ENCODE peak calls at places on chromosome 14, in six cellular contexts. One of them, this sample, is unnamed.

GRCh38 chr14:59677771-59678211 is 101.2 kb upstream of the CCDC175 start:
- DNase-seq in HCT116: no peak
- DNase-seq in PC-9: no peak
- DNase-seq in psoas muscle: no peak
- DNase-seq in colonic mucosa: no peak
- DNase-seq in right atrium auricular region: no peak
- DNase-seq in this sample: peak; percentile 66

GRCh38 chr14:95533391-95533821 is 1.4 kb upstream of the GLRX5 start:
- DNase-seq in HCT116: no peak
- DNase-seq in PC-9: no peak
- DNase-seq in psoas muscle: no peak
- DNase-seq in colonic mucosa: no peak
- DNase-seq in right atrium auricular region: no peak
- DNase-seq in this sample: peak; percentile 12

GRCh38 chr14:59208224-59208814 is 19.9 kb downstream of the DAAM1 start:
- DNase-seq in HCT116: no peak
- DNase-seq in PC-9: no peak
- DNase-seq in psoas muscle: no peak
- DNase-seq in colonic mucosa: no peak
- DNase-seq in right atrium auricular region: no peak
- DNase-seq in this sample: no peak

GRCh38 chr14:100523536-100524025 is 63.6 kb downstream of the BEGAIN start:
- DNase-seq in HCT116: no peak
- DNase-seq in PC-9: no peak
- DNase-seq in psoas muscle: no peak
- DNase-seq in colonic mucosa: peak; percentile 44
- DNase-seq in right atrium auricular region: peak; percentile 49
- DNase-seq in this sample: no peak

GRCh38 chr14:20684662-20685456 is 499 bp downstream of the RNASE4 start:
- DNase-seq in HCT116: peak; percentile 42
- DNase-seq in PC-9: no peak
- DNase-seq in psoas muscle: peak; percentile 15
- DNase-seq in colonic mucosa: peak; percentile 71
- DNase-seq in right atrium auricular region: peak; percentile 75
- DNase-seq in this sample: no peak

GRCh38 chr14:55074662-55075061 is 23.2 kb downstream of the MAPK1IP1L start:
- DNase-seq in HCT116: no peak
- DNase-seq in PC-9: no peak
- DNase-seq in psoas muscle: no peak
- DNase-seq in colonic mucosa: no peak
- DNase-seq in right atrium auricular region: no peak
- DNase-seq in this sample: no peak

GRCh38 chr14:100892496-100893227 is 10.9 kb downstream of the RTL1 start:
- DNase-seq in HCT116: no peak
- DNase-seq in PC-9: no peak
- DNase-seq in psoas muscle: no peak
- DNase-seq in colonic mucosa: no peak
- DNase-seq in right atrium auricular region: no peak
- DNase-seq in this sample: no peak

GRCh38 chr14:51463461-51463860 is 188.2 kb upstream of the FRMD6 start:
- DNase-seq in HCT116: no peak
- DNase-seq in PC-9: no peak
- DNase-seq in psoas muscle: no peak
- DNase-seq in colonic mucosa: no peak
- DNase-seq in right atrium auricular region: no peak
- DNase-seq in this sample: no peak

GRCh38 chr14:32846821-32847220 is 91.9 kb upstream of the NPAS3 start:
- DNase-seq in HCT116: no peak
- DNase-seq in PC-9: no peak
- DNase-seq in psoas muscle: no peak
- DNase-seq in colonic mucosa: no peak
- DNase-seq in right atrium auricular region: no peak
- DNase-seq in this sample: no peak

GRCh38 chr14:90518941-90519256 is 122.1 kb downstream of the CALM1 start:
- DNase-seq in HCT116: peak; percentile 37
- DNase-seq in PC-9: no peak
- DNase-seq in psoas muscle: no peak
- DNase-seq in colonic mucosa: peak; percentile 70
- DNase-seq in right atrium auricular region: no peak
- DNase-seq in this sample: no peak

GRCh38 chr14:103697196-103697595 is 18.1 kb downstream of the XRCC3 start:
- DNase-seq in HCT116: no peak
- DNase-seq in PC-9: no peak
- DNase-seq in psoas muscle: no peak
- DNase-seq in colonic mucosa: no peak
- DNase-seq in right atrium auricular region: no peak
- DNase-seq in this sample: no peak

GRCh38 chr14:103696466-103697071 is 18.7 kb downstream of the XRCC3 start:
- DNase-seq in HCT116: no peak
- DNase-seq in PC-9: no peak
- DNase-seq in psoas muscle: peak; percentile 55
- DNase-seq in colonic mucosa: no peak
- DNase-seq in right atrium auricular region: no peak
- DNase-seq in this sample: no peak

GRCh38 chr14:103699261-103699661 is 16.0 kb downstream of the XRCC3 start:
- DNase-seq in HCT116: no peak
- DNase-seq in PC-9: no peak
- DNase-seq in psoas muscle: peak; percentile 12
- DNase-seq in colonic mucosa: no peak
- DNase-seq in right atrium auricular region: no peak
- DNase-seq in this sample: no peak

GRCh38 chr14:103698380-103699260 is 16.6 kb downstream of the XRCC3 start:
- DNase-seq in HCT116: no peak
- DNase-seq in PC-9: peak; percentile 88
- DNase-seq in psoas muscle: peak; percentile 15
- DNase-seq in colonic mucosa: peak; percentile 83
- DNase-seq in right atrium auricular region: no peak
- DNase-seq in this sample: no peak

DNA sequence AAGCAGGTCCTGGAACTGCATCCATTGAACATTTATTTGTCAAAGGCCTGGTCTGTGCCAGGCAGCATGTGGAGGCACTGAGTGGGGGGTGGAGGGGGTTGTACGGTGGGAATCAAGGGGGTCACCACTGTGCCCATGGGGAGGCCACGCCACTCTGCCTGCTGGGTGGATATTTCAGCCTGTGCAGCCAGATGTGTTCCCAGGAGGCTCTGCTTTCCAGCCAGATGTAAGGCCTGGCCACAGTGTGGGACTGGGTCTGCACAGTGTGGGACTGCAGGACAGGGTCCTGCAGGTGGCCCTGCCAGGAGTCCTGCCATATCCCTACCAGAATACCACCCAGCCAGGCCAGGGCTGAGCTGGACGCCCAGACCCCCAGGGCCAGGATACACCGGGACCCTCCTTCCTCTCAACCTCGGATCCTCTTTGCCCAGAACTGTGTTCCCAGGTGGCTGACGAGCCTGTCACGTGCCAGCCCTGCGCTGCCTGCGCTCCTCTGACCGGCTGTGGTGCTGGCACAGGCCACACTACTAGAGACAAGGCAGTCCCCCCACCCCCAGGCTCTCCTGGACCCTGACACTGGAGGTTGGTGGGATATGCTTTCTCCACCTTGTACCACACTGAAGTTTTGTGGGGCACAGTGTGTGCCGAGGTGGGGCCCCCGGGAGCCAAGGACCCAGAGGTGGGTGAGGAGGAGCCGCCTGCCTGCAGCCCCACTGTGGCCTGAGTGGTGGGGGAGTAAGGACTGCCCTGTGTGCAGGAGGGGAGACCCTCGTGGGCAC is 17.5 kb downstream of the XRCC3 start:
- DNase-seq in HCT116: no peak
- DNase-seq in PC-9: no peak
- DNase-seq in psoas muscle: peak; percentile 12
- DNase-seq in colonic mucosa: no peak
- DNase-seq in right atrium auricular region: no peak
- DNase-seq in this sample: no peak
- H3K36me3 ChIP-seq in HCT116: peaks cover 4% of the 10 kb centered on the region
- H3K36me3 ChIP-seq in PC-9: peaks cover 25% of the 10 kb centered on the region
- H3K36me3 ChIP-seq in psoas muscle: peaks cover 5% of the 10 kb centered on the region
- H3K36me3 ChIP-seq in colonic mucosa: no peaks in the 10 kb centered on the region
- H3K36me3 ChIP-seq in right atrium auricular region: peaks cover 67% of the 10 kb centered on the region
- H3K36me3 ChIP-seq in this sample: peaks cover 90% of the 10 kb centered on the region

GRCh38 chr14:102008891-102009290 is 44.5 kb downstream of the DYNC1H1 start:
- DNase-seq in HCT116: no peak
- DNase-seq in PC-9: no peak
- DNase-seq in psoas muscle: no peak
- DNase-seq in colonic mucosa: no peak
- DNase-seq in right atrium auricular region: no peak
- DNase-seq in this sample: no peak
- H3K36me3 ChIP-seq in HCT116: peaks cover 77% of the 10 kb centered on the region
- H3K36me3 ChIP-seq in PC-9: peaks cover 95% of the 10 kb centered on the region
- H3K36me3 ChIP-seq in psoas muscle: peaks cover 12% of the 10 kb centered on the region
- H3K36me3 ChIP-seq in colonic mucosa: peaks cover 52% of the 10 kb centered on the region
- H3K36me3 ChIP-seq in right atrium auricular region: peaks cover 99% of the 10 kb centered on the region
- H3K36me3 ChIP-seq in this sample: peaks cover 98% of the 10 kb centered on the region

GRCh38 chr14:24078146-24078545 is 6.8 kb downstream of the CPNE6 start:
- DNase-seq in HCT116: no peak
- DNase-seq in PC-9: no peak
- DNase-seq in psoas muscle: no peak
- DNase-seq in colonic mucosa: no peak
- DNase-seq in right atrium auricular region: no peak
- DNase-seq in this sample: no peak
- H3K36me3 ChIP-seq in HCT116: no peaks in the 10 kb centered on the region
- H3K36me3 ChIP-seq in PC-9: no peaks in the 10 kb centered on the region
- H3K36me3 ChIP-seq in psoas muscle: no peaks in the 10 kb centered on the region
- H3K36me3 ChIP-seq in colonic mucosa: no peaks in the 10 kb centered on the region
- H3K36me3 ChIP-seq in right atrium auricular region: no peaks in the 10 kb centered on the region
- H3K36me3 ChIP-seq in this sample: no peaks in the 10 kb centered on the region

GRCh38 chr14:52876311-52876710 is 74.5 kb downstream of the FERMT2 start:
- DNase-seq in HCT116: no peak
- DNase-seq in PC-9: no peak
- DNase-seq in psoas muscle: no peak
- DNase-seq in colonic mucosa: no peak
- DNase-seq in right atrium auricular region: no peak
- DNase-seq in this sample: peak; percentile 33

GRCh38 chr14:52873096-52873495 is 77.8 kb downstream of the FERMT2 start:
- DNase-seq in HCT116: no peak
- DNase-seq in PC-9: no peak
- DNase-seq in psoas muscle: no peak
- DNase-seq in colonic mucosa: no peak
- DNase-seq in right atrium auricular region: no peak
- DNase-seq in this sample: no peak

GRCh38 chr14:52875707-52876106 is 75.1 kb downstream of the FERMT2 start:
- DNase-seq in HCT116: no peak
- DNase-seq in PC-9: no peak
- DNase-seq in psoas muscle: no peak
- DNase-seq in colonic mucosa: no peak
- DNase-seq in right atrium auricular region: no peak
- DNase-seq in this sample: no peak

GRCh38 chr14:52873694-52874093 is 77.2 kb downstream of the FERMT2 start:
- DNase-seq in HCT116: no peak
- DNase-seq in PC-9: no peak
- DNase-seq in psoas muscle: peak; percentile 47
- DNase-seq in colonic mucosa: no peak
- DNase-seq in right atrium auricular region: no peak
- DNase-seq in this sample: no peak

DNA sequence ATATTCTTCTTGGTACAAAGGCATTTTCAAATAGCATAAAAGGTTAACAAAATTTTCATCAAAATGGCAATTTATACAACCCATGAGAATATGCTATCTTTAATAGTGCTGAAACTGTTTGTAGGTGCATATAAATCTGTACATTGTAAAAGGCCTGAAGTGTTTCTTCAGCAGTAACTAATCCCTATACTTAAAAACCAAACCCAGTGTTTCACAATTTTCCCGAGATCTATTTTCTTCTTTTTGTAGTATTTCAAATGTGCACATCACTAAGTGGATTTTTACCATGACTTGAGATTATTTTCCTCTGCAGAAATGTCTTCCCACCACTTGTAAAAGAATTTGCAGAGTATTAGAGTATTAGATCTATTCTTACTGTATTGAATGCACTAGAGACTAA is 76.5 kb downstream of the FERMT2 start:
- DNase-seq in HCT116: no peak
- DNase-seq in PC-9: no peak
- DNase-seq in psoas muscle: no peak
- DNase-seq in colonic mucosa: no peak
- DNase-seq in right atrium auricular region: no peak
- DNase-seq in this sample: no peak
- H3K36me3 ChIP-seq in HCT116: peaks cover 8% of the 10 kb centered on the region
- H3K36me3 ChIP-seq in PC-9: no peaks in the 10 kb centered on the region
- H3K36me3 ChIP-seq in psoas muscle: peaks cover 11% of the 10 kb centered on the region
- H3K36me3 ChIP-seq in colonic mucosa: no peaks in the 10 kb centered on the region
- H3K36me3 ChIP-seq in right atrium auricular region: peaks cover 86% of the 10 kb centered on the region
- H3K36me3 ChIP-seq in this sample: peaks cover 95% of the 10 kb centered on the region

GRCh38 chr14:39035336-39035735 is 67.7 kb downstream of the SEC23A start:
- DNase-seq in HCT116: no peak
- DNase-seq in PC-9: no peak
- DNase-seq in psoas muscle: no peak
- DNase-seq in colonic mucosa: no peak
- DNase-seq in right atrium auricular region: no peak
- DNase-seq in this sample: no peak

GRCh38 chr14:39038542-39038941 is 64.5 kb downstream of the SEC23A start:
- DNase-seq in HCT116: no peak
- DNase-seq in PC-9: no peak
- DNase-seq in psoas muscle: no peak
- DNase-seq in colonic mucosa: no peak
- DNase-seq in right atrium auricular region: no peak
- DNase-seq in this sample: no peak

GRCh38 chr14:39034481-39035296 is 68.3 kb downstream of the SEC23A start:
- DNase-seq in HCT116: no peak
- DNase-seq in PC-9: no peak
- DNase-seq in psoas muscle: no peak
- DNase-seq in colonic mucosa: no peak
- DNase-seq in right atrium auricular region: no peak
- DNase-seq in this sample: no peak

GRCh38 chr14:39033371-39033770 is 69.7 kb downstream of the SEC23A start:
- DNase-seq in HCT116: no peak
- DNase-seq in PC-9: no peak
- DNase-seq in psoas muscle: no peak
- DNase-seq in colonic mucosa: no peak
- DNase-seq in right atrium auricular region: no peak
- DNase-seq in this sample: peak; percentile 48

GRCh38 chr14:39036760-39037159 is 66.3 kb downstream of the SEC23A start:
- DNase-seq in HCT116: no peak
- DNase-seq in PC-9: no peak
- DNase-seq in psoas muscle: no peak
- DNase-seq in colonic mucosa: no peak
- DNase-seq in right atrium auricular region: no peak
- DNase-seq in this sample: no peak
- H3K36me3 ChIP-seq in HCT116: peaks cover 42% of the 10 kb centered on the region
- H3K36me3 ChIP-seq in PC-9: peaks cover 12% of the 10 kb centered on the region
- H3K36me3 ChIP-seq in psoas muscle: peaks cover 4% of the 10 kb centered on the region
- H3K36me3 ChIP-seq in colonic mucosa: peaks cover 7% of the 10 kb centered on the region
- H3K36me3 ChIP-seq in right atrium auricular region: peaks cover 87% of the 10 kb centered on the region
- H3K36me3 ChIP-seq in this sample: peaks cover 43% of the 10 kb centered on the region

DNA sequence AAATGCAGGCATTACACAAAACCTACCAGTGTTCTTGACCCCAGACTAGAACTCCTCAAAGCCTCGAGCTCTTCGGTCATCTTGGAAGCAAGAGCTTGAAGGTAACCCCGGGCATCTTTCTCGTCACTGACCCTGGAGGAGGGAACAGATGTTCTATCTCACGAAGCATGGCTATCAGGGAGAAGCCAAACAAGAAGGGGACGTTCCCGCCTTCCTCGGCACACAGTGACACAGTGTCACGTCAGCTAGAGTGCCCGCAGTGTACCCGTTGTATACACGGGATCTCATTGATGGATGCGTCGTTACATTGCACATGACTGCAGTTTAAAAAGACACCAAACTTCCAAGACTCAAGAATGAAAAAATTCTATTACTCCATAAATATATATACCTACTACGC is 43.8 kb downstream of the AMN start:
- DNase-seq in HCT116: no peak
- DNase-seq in PC-9: no peak
- DNase-seq in psoas muscle: no peak
- DNase-seq in colonic mucosa: no peak
- DNase-seq in right atrium auricular region: no peak
- DNase-seq in this sample: no peak
- H3K36me3 ChIP-seq in HCT116: peaks cover 53% of the 10 kb centered on the region
- H3K36me3 ChIP-seq in PC-9: peaks cover 82% of the 10 kb centered on the region
- H3K36me3 ChIP-seq in psoas muscle: peaks cover 16% of the 10 kb centered on the region
- H3K36me3 ChIP-seq in colonic mucosa: peaks cover 12% of the 10 kb centered on the region
- H3K36me3 ChIP-seq in right atrium auricular region: peaks cover 95% of the 10 kb centered on the region
- H3K36me3 ChIP-seq in this sample: peaks cover 88% of the 10 kb centered on the region